ENCODE peak calls at places on chromosomes 4 and X, in four cellular contexts. J is Right ventricle myocardium superior, N is NCI-H460, R is left cardiac atrium. A is an unnamed sample.

GRCh38 chr4:183163135-183163534 is 64.1 kb downstream of the WWC2 start:
- DNase-seq in J (no peak), N (no peak), R (no peak), A (peak)

GRCh38 chr4:154506253-154506652 is 14.7 kb upstream of the DCHS2 start:
- DNase-seq in J (no peak), N (peak), R (no peak), A (no peak)

GRCh38 chr4:13160906-13161305 is 323.2 kb downstream of the RAB28 start:
- DNase-seq in J (no peak), N (no peak), R (no peak), A (no peak)

GRCh38 chr4:2363951-2364653 is 54.3 kb downstream of the ZFYVE28 start:
- DNase-seq in J (no peak), N (no peak), R (no peak), A (no peak)

GRCh38 chr4:89299153-89299789 is 8.3 kb downstream of the GPRIN3 start:
- DNase-seq in J (no peak), N (no peak), R (no peak), A (no peak)

GRCh38 chr4:101009471-101009870 is 337.9 kb downstream of the PPP3CA start:
- DNase-seq in J (no peak), N (no peak), R (no peak), A (no peak)

GRCh38 chr4:145954924-145955339 is 16.3 kb upstream of the ZNF827 start:
- DNase-seq in J (no peak), N (peak), R (no peak), A (peak)

GRCh38 chrX:85112270-85112669 is 108.6 kb downstream of the APOOL start:
- DNase-seq in J (no peak), N (no peak), R (no peak), A (no peak)

GRCh38 chrX:56107320-56107719 is 124.8 kb upstream of the KLF8 start:
- DNase-seq in J (no peak), N (no peak), R (no peak), A (no peak)

GRCh38 chrX:66760648-66761047 is 121.8 kb upstream of the EDA2R start:
- DNase-seq in J (no peak), N (no peak), R (no peak), A (no peak)

GRCh38 chrX:95055991-95056390 is 1382.0 kb downstream of the FAM133A start:
- DNase-seq in J (no peak), N (no peak), R (no peak), A (no peak)

GRCh38 chr4:140943486-140943885 is 187.3 kb upstream of the TBC1D9 start:
- DNase-seq in J (no peak), N (no peak), R (no peak), A (no peak)

GRCh38 chr4:184459413-184459812 is 14.9 kb downstream of the IRF2 start:
- DNase-seq in J (no peak), N (no peak), R (no peak), A (no peak)

A was measured in BE2C.